ENCODE peak calls at places on chromosome 21, in four cellular contexts. X is IMR-90, N is PC-3, F is substantia nigra. J is an unnamed sample.

GRCh38 chr21:27818847-27819246 is 852.0 kb upstream of the ADAMTS5 start:
- DNase-seq in X (no peak), N (peak; percentile 52), F (no peak), J (no peak)

GRCh38 chr21:17742181-17742580 is 77.0 kb downstream of the C21orf91 start:
- DNase-seq in X (no peak), N (peak; percentile 66), F (no peak), J (no peak)

GRCh38 chr21:26061437-26061836 is 109.1 kb downstream of the APP start:
- DNase-seq in X (peak; percentile 71), N (no peak), F (no peak), J (no peak)

GRCh38 chr21:28431022-28431421 is 561.7 kb downstream of the LTN1 start:
- DNase-seq in X (peak; percentile 66), N (peak; percentile 32), F (no peak), J (no peak)

GRCh38 chr21:15967661-15968060 is 237.9 kb downstream of the USP25 start:
- DNase-seq in X (peak; percentile 5), N (peak; percentile 40), F (no peak), J (no peak)

GRCh38 chr21:15730484-15731242 is 881 bp downstream of the USP25 start:
- DNase-seq in X (no peak), N (peak; percentile 25), F (no peak), J (peak; percentile 47)

GRCh38 chr21:26813426-26813998 is 31.7 kb downstream of the ADAMTS1 start:
- DNase-seq in X (no peak), N (no peak), F (no peak), J (no peak)

GRCh38 chr21:16422702-16423101 is 692.9 kb downstream of the USP25 start:
- DNase-seq in X (no peak), N (no peak), F (no peak), J (no peak)

GRCh38 chr21:21715286-21715969 is 717.2 kb downstream of the NCAM2 start:
- DNase-seq in X (peak; percentile 93), N (peak; percentile 3), F (no peak), J (no peak)

GRCh38 chr21:34881894-34882371 is 167.2 kb downstream of the RUNX1 start:
- DNase-seq in X (peak; percentile 92), N (peak; percentile 96), F (no peak), J (no peak)

GRCh38 chr21:34282223-34282622 is 81.6 kb upstream of the KCNE2 start:
- DNase-seq in X (peak; percentile 13), N (peak; percentile 60), F (no peak), J (no peak)

GRCh38 chr21:19607983-19608668 is 1204.5 kb upstream of the TMPRSS15 start:
- DNase-seq in X (no peak), N (no peak), F (no peak), J (no peak)

GRCh38 chr21:36185498-36185897 is 28.9 kb downstream of the DOP1B start:
- DNase-seq in X (no peak), N (no peak), F (no peak), J (no peak)

GRCh38 chr21:27024316-27024715 is 57.4 kb upstream of the ADAMTS5 start:
- DNase-seq in X (peak; percentile 71), N (no peak), F (no peak), J (no peak)

GRCh38 chr21:26743524-26743923 is 101.7 kb downstream of the ADAMTS1 start:
- DNase-seq in X (no peak), N (no peak), F (no peak), J (peak; percentile 20)

GRCh38 chr21:15815285-15815684 is 85.5 kb downstream of the USP25 start:
- DNase-seq in X (no peak), N (no peak), F (no peak), J (no peak)

GRCh38 chr21:15027056-15027455 is 37.7 kb downstream of the NRIP1 start:
- DNase-seq in X (no peak), N (no peak), F (no peak), J (no peak)

GRCh38 chr21:35543746-35544145 is 494.6 kb upstream of the RUNX1 start:
- DNase-seq in X (no peak), N (no peak), F (no peak), J (no peak)

GRCh38 chr21:34083357-34083756 is 10.0 kb downstream of the MRPS6 start:
- DNase-seq in X (no peak), N (no peak), F (no peak), J (no peak)

GRCh38 chr21:26388731-26389231 is 184.3 kb downstream of the CYYR1 start:
- DNase-seq in X (peak; percentile 38), N (peak; percentile 89), F (no peak), J (no peak)

GRCh38 chr21:27477321-27477720 is 510.4 kb upstream of the ADAMTS5 start:
- DNase-seq in X (peak; percentile 27), N (no peak), F (no peak), J (no peak)

GRCh38 chr21:35796834-35797233 is 263.5 kb downstream of the SETD4 start:
- DNase-seq in X (peak; percentile 20), N (peak; percentile 64), F (no peak), J (no peak)

GRCh38 chr21:33844104-33844889 is 71.3 kb downstream of the ATP5PO start:
- DNase-seq in X (no peak), N (no peak), F (no peak), J (no peak)

GRCh38 chr21:15437873-15438272 is 291.9 kb upstream of the USP25 start:
- DNase-seq in X (no peak), N (peak; percentile 8), F (no peak), J (no peak)

GRCh38 chr21:27448960-27449359 is 482.1 kb upstream of the ADAMTS5 start:
- DNase-seq in X (no peak), N (no peak), F (no peak), J (no peak)

GRCh38 chr21:36125513-36126121 is 9.3 kb upstream of the CBR3 start:
- DNase-seq in X (peak; percentile 70), N (peak; percentile 76), F (no peak), J (peak; percentile 67)

GRCh38 chr21:14762309-14762708 is 216.2 kb upstream of the SAMSN1 start:
- DNase-seq in X (no peak), N (no peak), F (no peak), J (no peak)

GRCh38 chr21:27564684-27565280 is 597.9 kb upstream of the ADAMTS5 start:
- DNase-seq in X (peak; percentile 70), N (peak; percentile 52), F (no peak), J (no peak)

GRCh38 chr21:21631961-21632360 is 633.8 kb downstream of the NCAM2 start:
- DNase-seq in X (peak; percentile 17), N (peak; percentile 31), F (no peak), J (no peak)

GRCh38 chr21:26788783-26789182 is 56.4 kb downstream of the ADAMTS1 start:
- DNase-seq in X (peak; percentile 27), N (no peak), F (no peak), J (no peak)

GRCh38 chr21:16976132-16976666 is 536.6 kb upstream of the CXADR start:
- DNase-seq in X (no peak), N (no peak), F (no peak), J (no peak)

GRCh38 chr21:34147835-34148804 is 74.7 kb downstream of the MRPS6 start:
- DNase-seq in X (peak; percentile 33), N (no peak), F (no peak), J (no peak)

GRCh38 chr21:18030248-18030647 is 211.1 kb upstream of the C21orf91 start:
- DNase-seq in X (no peak), N (peak; percentile 10), F (no peak), J (no peak)

GRCh38 chr21:35223480-35224156 is 174.5 kb upstream of the RUNX1 start:
- DNase-seq in X (no peak), N (no peak), F (no peak), J (no peak)

GRCh38 chr21:33273044-33273443 is 6.9 kb downstream of the IL10RB start:
- DNase-seq in X (no peak), N (peak; percentile 24), F (no peak), J (no peak)

GRCh38 chr21:14900611-14901010 is 164.2 kb downstream of the NRIP1 start:
- DNase-seq in X (peak; percentile 63), N (peak; percentile 20), F (no peak), J (no peak)

GRCh38 chr21:21997390-21998333 is 999.5 kb downstream of the NCAM2 start:
- DNase-seq in X (no peak), N (no peak), F (no peak), J (no peak)

GRCh38 chr21:14046401-14046800 is 164.4 kb downstream of the LIPI start:
- DNase-seq in X (peak; percentile 17), N (no peak), F (no peak), J (no peak)

GRCh38 chr21:29638138-29638537 is 301.7 kb downstream of the GRIK1 start:
- DNase-seq in X (no peak), N (no peak), F (no peak), J (no peak)
- H3K27ac ChIP-seq in X (no peak overlapping the region), N (no peak overlapping the region), F (no peak overlapping the region), J (no peak overlapping the region)

DNA sequence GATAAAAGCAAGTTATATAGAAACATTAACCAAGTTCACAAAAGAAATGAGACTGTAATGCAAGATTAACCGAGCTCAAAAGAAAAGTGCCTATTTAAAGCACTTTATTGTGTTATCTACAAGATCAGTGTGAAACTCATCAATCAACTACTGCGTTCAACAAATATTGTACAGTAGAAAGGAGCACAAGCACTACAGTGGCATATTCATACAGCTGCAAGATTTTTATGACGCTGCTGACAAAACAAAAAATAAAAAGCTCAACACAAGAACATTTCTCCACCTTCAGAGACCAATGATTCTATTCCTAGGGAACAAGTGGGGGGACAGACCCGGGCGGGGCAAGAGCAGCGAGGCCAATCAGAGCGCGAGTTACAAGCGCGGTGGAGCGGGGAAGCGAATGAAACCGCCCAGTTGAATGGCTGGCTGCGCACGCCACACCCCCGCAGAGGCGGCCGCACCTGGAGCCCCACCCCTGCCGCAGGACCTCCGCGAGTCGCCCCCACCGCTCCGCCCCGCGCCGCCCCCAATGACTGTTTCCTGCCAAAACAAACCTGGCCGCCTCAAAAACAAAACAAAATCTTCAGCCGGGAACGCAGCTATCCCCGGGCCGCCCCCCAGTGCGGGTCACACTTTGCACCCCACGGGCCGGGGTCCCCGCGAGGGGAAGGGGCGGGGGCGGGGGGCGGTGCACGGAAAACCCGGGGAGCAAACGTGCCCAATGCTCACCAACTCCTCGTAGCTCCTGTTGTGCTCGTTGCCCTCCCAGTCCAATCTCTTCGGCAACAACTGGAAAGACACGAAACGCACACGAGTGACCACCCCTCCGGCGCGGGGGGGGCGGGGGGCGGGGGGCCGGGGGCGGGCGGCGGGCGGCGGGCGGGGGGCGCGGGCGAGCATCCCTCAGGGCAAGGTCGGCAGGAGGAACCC is 1.1 kb downstream of the BRWD1 start:
- DNase-seq in X (peak; percentile 86), N (peak; percentile 91), F (peak; percentile 83), J (peak; percentile 95)
- H3K27ac ChIP-seq in X (peak overlapping the region; percentile 93), N (no peak overlapping the region), F (peak overlapping the region; percentile 94), J (peak overlapping the region; percentile 95)

DNA sequence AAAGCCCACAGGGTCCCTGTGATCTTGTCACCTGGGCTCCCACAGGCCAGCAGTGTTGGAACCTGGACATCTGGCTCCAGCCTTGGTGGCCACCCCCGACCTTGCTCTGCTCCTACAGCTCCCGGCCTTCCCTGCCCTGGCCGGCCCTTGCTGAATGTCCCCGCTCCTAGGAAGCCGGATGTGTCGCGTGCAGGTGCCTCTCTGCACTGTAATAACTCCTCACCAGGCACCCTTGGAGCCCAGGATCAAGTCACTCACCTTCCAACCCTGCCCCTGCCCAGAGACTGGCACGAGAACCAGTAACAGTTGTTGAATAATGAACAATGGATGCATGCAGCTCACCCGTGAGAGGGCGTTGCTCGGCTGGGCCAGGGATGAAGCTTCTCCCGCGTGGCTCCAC is 12.1 kb downstream of the PDE9A start:
- DNase-seq in X (no peak), N (no peak), F (no peak), J (no peak)
- H3K27ac ChIP-seq in X (no peak overlapping the region), N (no peak overlapping the region), F (peak overlapping the region; percentile 85), J (peak overlapping the region; percentile 86)

DNA sequence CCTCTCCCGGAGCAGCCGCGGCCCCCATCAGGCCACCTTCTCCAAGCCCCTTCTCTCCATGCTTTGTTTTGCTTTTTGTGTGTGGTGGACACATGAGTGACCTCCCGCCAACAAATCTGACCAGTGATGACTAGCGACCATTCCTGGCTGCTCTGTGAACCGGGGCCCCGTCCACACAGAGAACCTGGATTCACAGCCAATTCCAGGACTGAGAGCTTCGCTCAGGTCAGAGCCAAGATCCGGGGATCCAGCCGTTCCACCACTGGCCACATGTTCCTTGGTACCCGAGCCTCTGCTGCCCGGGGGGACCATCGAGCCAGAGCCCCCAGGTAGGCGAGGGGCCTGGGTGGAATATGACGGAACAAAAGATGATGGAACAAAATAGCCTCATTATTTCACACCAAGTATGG is 46.7 kb upstream of the COL18A1 start:
- DNase-seq in X (no peak), N (no peak), F (no peak), J (no peak)
- H3K27ac ChIP-seq in X (no peak overlapping the region), N (no peak overlapping the region), F (no peak overlapping the region), J (no peak overlapping the region)

J was measured in caudate nucleus.